ENCODE peak calls at places on chromosome X, in five cellular contexts. H is ovary, X is cardiac muscle cell, N is H9, C is A549. J is an unnamed sample.

GRCh38 chrX:150503898-150504219 is 64.6 kb upstream of the MTM1 start:
- DNase-seq in N (no peak), H (no peak), C (no peak), X (no peak), J (no peak)

GRCh38 chrX:74458738-74459137 is 37.4 kb downstream of the SLC16A2 start:
- DNase-seq in C (peak; percentile 37), H (no peak), N (no peak), X (no peak), J (no peak)

GRCh38 chrX:5236096-5236495 is 992.6 kb downstream of the NLGN4X start:
- DNase-seq in X (peak; percentile 47), H (no peak), N (peak; percentile 49), C (peak; percentile 27), J (no peak)

GRCh38 chrX:77776648-77777047 is 9.4 kb downstream of the ATRX start:
- DNase-seq in N (no peak), X (no peak), C (no peak), H (no peak), J (no peak)

GRCh38 chrX:134365923-134366322 is 94.0 kb upstream of the HPRT1 start:
- DNase-seq in C (peak; percentile 1), N (no peak), H (no peak), X (no peak), J (no peak)

GRCh38 chrX:7109838-7110793 is 37.4 kb upstream of the STS start:
- DNase-seq in H (no peak), X (peak; percentile 42), N (no peak), C (no peak), J (no peak)

GRCh38 chrX:48703642-48704481 is 7.3 kb downstream of the SUV39H1 start:
- DNase-seq in N (no peak), H (no peak), X (peak; percentile 59), C (peak; percentile 22), J (peak; percentile 77)

GRCh38 chrX:150763810-150764209 is 70.6 kb downstream of the MTMR1 start:
- DNase-seq in X (no peak), C (no peak), H (no peak), N (peak; percentile 47), J (no peak)

GRCh38 chrX:78168065-78168464 is 28.6 kb upstream of the TAF9B start:
- DNase-seq in C (no peak), X (no peak), H (no peak), N (no peak), J (no peak)

GRCh38 chrX:122622800-122623199 is 561.3 kb upstream of the GRIA3 start:
- DNase-seq in X (no peak), N (no peak), C (no peak), H (no peak), J (no peak)

GRCh38 chrX:49673394-49673793 is 22.4 kb downstream of the PAGE1 start:
- DNase-seq in N (no peak), H (no peak), C (no peak), X (no peak), J (no peak)

GRCh38 chrX:155997436-155997835 is at the start of gene IL9R:
- DNase-seq in N (no peak), H (no peak), X (no peak), C (no peak), J (no peak)
- H3K9me3 ChIP-seq in N (peaks cover 41% of the 10 kb centered on the region), H (no peaks in the 10 kb centered on the region), X (no peaks in the 10 kb centered on the region), C (no peaks in the 10 kb centered on the region), J (no peaks in the 10 kb centered on the region)

DNA sequence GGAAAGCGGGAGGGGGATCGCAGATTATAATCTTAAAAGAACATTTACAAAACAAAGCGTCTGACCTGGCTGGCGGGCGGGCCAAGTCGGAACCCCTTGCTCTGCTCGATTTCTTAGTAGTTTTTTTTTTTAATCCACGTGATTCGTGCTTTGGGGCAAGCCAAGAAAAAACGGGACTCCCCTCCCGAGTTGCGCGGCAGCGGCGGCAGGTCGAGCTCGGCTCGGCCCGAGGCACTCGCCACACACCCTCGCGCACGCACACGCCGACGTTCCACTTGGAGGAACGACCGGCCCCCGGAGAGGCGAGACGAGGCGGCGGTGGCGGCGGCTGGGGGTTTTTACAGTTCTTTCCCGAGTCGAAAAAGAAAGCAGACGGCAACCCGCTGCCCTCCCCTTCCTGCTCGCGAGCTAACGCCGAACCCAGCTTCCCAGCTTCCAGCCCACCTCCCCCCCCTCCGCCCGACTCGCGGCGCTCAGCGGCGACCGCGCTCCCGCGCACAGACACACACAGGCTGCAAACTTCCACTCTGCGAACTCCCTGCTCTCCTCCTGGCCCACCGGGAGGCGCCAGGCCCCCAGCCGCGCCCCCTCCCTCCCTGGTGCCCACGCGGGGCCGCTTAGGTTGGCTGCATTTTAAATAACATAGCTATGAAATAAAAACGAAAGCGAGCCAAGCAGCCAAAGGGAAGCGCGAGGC is 1.2 kb downstream of the BCOR start:
- DNase-seq in N (peak; percentile 61), H (peak; percentile 61), C (no peak), X (peak; percentile 66), J (no peak)
- H3K4me1 ChIP-seq in N (peaks cover 10% of the 10 kb centered on the region), H (peaks cover 2% of the 10 kb centered on the region), C (peaks cover 25% of the 10 kb centered on the region), X (peaks cover 27% of the 10 kb centered on the region), J (no peaks in the 10 kb centered on the region)

GRCh38 chrX:63475200-63475599 is 124.1 kb upstream of the SPIN4 start:
- DNase-seq in X (no peak), H (no peak), N (no peak), C (peak; percentile 37), J (no peak)

GRCh38 chrX:63471004-63471403 is 119.9 kb upstream of the SPIN4 start:
- DNase-seq in C (no peak), X (no peak), N (no peak), H (no peak), J (no peak)

GRCh38 chrX:63466690-63467089 is 115.6 kb upstream of the SPIN4 start:
- DNase-seq in N (no peak), C (no peak), H (no peak), X (no peak), J (no peak)

DNA sequence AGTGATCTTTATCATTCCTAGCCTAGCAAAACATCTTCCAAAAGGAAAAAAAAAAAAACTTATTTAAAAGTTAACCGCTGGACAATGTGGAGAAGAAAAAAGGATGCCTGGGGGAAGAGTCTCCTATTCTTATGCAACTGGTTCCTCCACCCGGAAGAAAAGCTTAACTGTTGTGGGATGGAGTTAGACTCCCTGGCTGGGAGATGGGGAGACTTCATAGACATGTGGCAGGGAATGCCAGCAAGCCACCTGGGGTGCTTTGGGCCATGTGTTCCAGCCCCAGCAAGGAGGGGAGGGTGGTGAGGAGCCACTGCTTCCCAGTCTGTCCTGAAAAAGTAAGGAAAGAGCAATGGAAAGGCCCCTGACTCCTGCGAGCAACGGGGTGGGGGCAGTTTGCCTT is 119.4 kb upstream of the SPIN4 start:
- DNase-seq in X (no peak), H (no peak), C (no peak), N (no peak), J (no peak)
- H3K9me3 ChIP-seq in X (no peaks in the 10 kb centered on the region), H (peaks cover 10% of the 10 kb centered on the region), C (peaks cover 23% of the 10 kb centered on the region), N (peaks cover 57% of the 10 kb centered on the region), J (no peaks in the 10 kb centered on the region)

GRCh38 chrX:38220024-38220935 is at the start of gene SRPX:
- DNase-seq in X (peak; percentile 65), N (peak; percentile 53), H (peak; percentile 21), C (peak; percentile 52), J (no peak)

GRCh38 chrX:38220936-38221386 is 290 bp upstream of the SRPX start:
- DNase-seq in N (no peak), C (no peak), H (no peak), X (no peak), J (no peak)

GRCh38 chrX:38215141-38215540 is 5.5 kb downstream of the SRPX start:
- DNase-seq in H (no peak), N (no peak), C (no peak), X (no peak), J (no peak)

GRCh38 chrX:38214551-38214950 is 6.1 kb downstream of the SRPX start:
- DNase-seq in X (no peak), N (no peak), H (no peak), C (no peak), J (no peak)

GRCh38 chrX:38216642-38217041 is 4.0 kb downstream of the SRPX start:
- DNase-seq in X (no peak), C (no peak), H (no peak), N (no peak), J (no peak)
- H3K4me1 ChIP-seq in X (no peaks in the 10 kb centered on the region), C (peaks cover 7% of the 10 kb centered on the region), H (no peaks in the 10 kb centered on the region), N (no peaks in the 10 kb centered on the region), J (peaks cover 9% of the 10 kb centered on the region)

J was measured in RWPE2.